ENCODE peak calls at places on chromosomes 2 and 18, in ten cellular contexts. X, Y, O, E, T, B, R, A, U and Z are unnamed samples.

GRCh38 chr2:181231151-181231550 is 226.0 kb upstream of the ITGA4 start:
- DNase-seq in U (no peak), O (no peak), A (no peak), T (peak), B (no peak), E (no peak), R (no peak), Y (no peak), X (no peak), Z (peak)

GRCh38 chr2:36964496-36965058 is 1.8 kb downstream of the STRN start:
- DNase-seq in Y (no peak), R (no peak), E (no peak), B (no peak), X (no peak), O (no peak), A (peak), U (no peak), T (no peak), Z (peak)

GRCh38 chr2:174180165-174180724 is 68.1 kb downstream of the OLA1 start:
- DNase-seq in X (no peak), O (no peak), T (peak), U (no peak), R (no peak), A (no peak), E (no peak), Y (no peak), B (peak), Z (peak)

GRCh38 chr18:7743256-7743655 is 176.1 kb downstream of the PTPRM start:
- DNase-seq in R (no peak), E (no peak), O (no peak), X (no peak), U (no peak), Y (no peak), B (no peak), A (no peak), T (no peak), Z (no peak)

GRCh38 chr2:134715932-134716643 is 2.7 kb downstream of the TMEM163 start:
- DNase-seq in E (no peak), R (no peak), X (no peak), Y (no peak), T (peak), U (no peak), O (no peak), A (no peak), B (no peak), Z (no peak)

GRCh38 chr2:8636691-8637636 is 44.9 kb upstream of the ID2 start:
- DNase-seq in R (no peak), O (no peak), Y (no peak), E (no peak), B (peak), A (peak), U (no peak), T (peak), X (no peak), Z (no peak)

GRCh38 chr2:133424876-133425275 is 143.4 kb downstream of the NCKAP5 start:
- DNase-seq in B (no peak), T (no peak), A (no peak), O (no peak), U (no peak), Y (no peak), E (no peak), X (no peak), R (no peak), Z (no peak)

GRCh38 chr2:28394997-28395333 is 2.3 kb downstream of the FOSL2 start:
- DNase-seq in A (no peak), R (no peak), O (no peak), X (no peak), T (no peak), Y (no peak), B (no peak), U (no peak), E (no peak), Z (no peak)

GRCh38 chr2:226227341-226227740 is 572.3 kb downstream of the IRS1 start:
- DNase-seq in O (no peak), T (no peak), A (peak), Y (no peak), B (no peak), U (no peak), X (no peak), R (no peak), E (no peak), Z (no peak)

GRCh38 chr18:24731981-24732380 is 271.5 kb downstream of the HRH4 start:
- DNase-seq in Y (no peak), E (no peak), U (no peak), T (peak), X (no peak), B (no peak), R (no peak), O (no peak), A (no peak), Z (peak)

GRCh38 chr2:19857806-19858205 is 44.0 kb downstream of the TTC32 start:
- DNase-seq in Y (no peak), E (no peak), T (no peak), B (no peak), O (no peak), U (no peak), A (no peak), X (no peak), R (no peak), Z (no peak)

GRCh38 chr2:102592601-102593000 is 26.8 kb upstream of the SLC9A2 start:
- DNase-seq in A (no peak), E (no peak), O (no peak), Y (no peak), U (no peak), R (no peak), B (no peak), X (peak), T (peak), Z (peak)

GRCh38 chr2:84022810-84023431 is 436.2 kb downstream of the SUCLG1 start:
- DNase-seq in X (peak), A (peak), Y (no peak), E (no peak), B (peak), T (peak), U (peak), R (peak), O (no peak), Z (peak)

GRCh38 chr2:98586466-98587140 is 21.7 kb downstream of the COA5 start:
- DNase-seq in X (no peak), T (peak), Y (peak), A (no peak), R (no peak), E (no peak), B (no peak), U (no peak), O (no peak), Z (no peak)

GRCh38 chr18:49976810-49977209 is 163.5 kb upstream of the ACAA2 start:
- DNase-seq in Y (no peak), X (no peak), O (no peak), A (peak), R (no peak), E (no peak), U (no peak), B (no peak), T (no peak), Z (no peak)

GRCh38 chr18:58538604-58539386 is 90.1 kb downstream of the ALPK2 start:
- DNase-seq in Y (no peak), R (no peak), T (peak), E (no peak), B (no peak), X (no peak), A (no peak), U (no peak), O (no peak), Z (no peak)

GRCh38 chr2:109472331-109473005 is 141.3 kb downstream of the SEPTIN10 start:
- DNase-seq in U (no peak), R (no peak), E (no peak), O (no peak), X (no peak), A (no peak), B (no peak), Y (no peak), T (no peak), Z (no peak)

GRCh38 chr2:52473526-52473925 is 1294.1 kb upstream of the CHAC2 start:
- DNase-seq in U (no peak), X (no peak), R (no peak), B (peak), E (no peak), O (no peak), A (no peak), Y (no peak), T (no peak), Z (no peak)

GRCh38 chr18:47929681-47930085 is 776 bp downstream of the SMAD2 start:
- DNase-seq in Y (no peak), U (peak), B (no peak), R (no peak), O (no peak), E (no peak), A (no peak), T (no peak), X (no peak), Z (peak)
- H3K4me3 ChIP-seq in Y (peak), U (peak), B (peak), R (peak), O (peak), E (peak), A (peak), T (peak), X (peak), Z (peak)

GRCh38 chr2:74179063-74179865 is 585 bp upstream of the MOB1A start:
- DNase-seq in B (no peak), U (peak), A (peak), R (no peak), E (no peak), T (no peak), X (no peak), O (no peak), Y (no peak), Z (no peak)
- TF ChIP-seq CTCF in B (peak), U (peak), A (peak), R (peak), E (peak), T (peak), X (peak), O (peak), Y (peak), Z (no peak)

GRCh38 chr2:232537499-232537898 is 2.0 kb upstream of the CHRNG start:
- DNase-seq in U (no peak), X (no peak), Y (peak), R (peak), B (no peak), O (no peak), A (no peak), E (no peak), T (no peak), Z (no peak)

GRCh38 chr2:232540441-232541041 is 1.0 kb downstream of the CHRNG start:
- DNase-seq in X (no peak), E (no peak), A (no peak), T (no peak), Y (peak), U (no peak), B (no peak), O (no peak), R (no peak), Z (no peak)

GRCh38 chr2:232541195-232541960 is 1.9 kb downstream of the CHRNG start:
- DNase-seq in T (no peak), A (no peak), Y (peak), O (no peak), B (no peak), X (no peak), R (no peak), E (no peak), U (no peak), Z (no peak)

GRCh38 chr2:232538671-232539070 is 821 bp upstream of the CHRNG start:
- DNase-seq in R (no peak), T (no peak), A (no peak), X (no peak), B (no peak), Y (peak), U (no peak), E (no peak), O (no peak), Z (no peak)

GRCh38 chr2:232539298-232540231 is at the start of gene CHRNG:
- DNase-seq in T (no peak), B (peak), E (no peak), A (no peak), Y (peak), R (no peak), U (no peak), O (no peak), X (no peak), Z (no peak)
- H3K4me3 ChIP-seq in T (no peak), B (no peak), E (no peak), A (no peak), Y (peak), R (no peak), U (no peak), O (no peak), X (no peak), Z (no peak)

DNA sequence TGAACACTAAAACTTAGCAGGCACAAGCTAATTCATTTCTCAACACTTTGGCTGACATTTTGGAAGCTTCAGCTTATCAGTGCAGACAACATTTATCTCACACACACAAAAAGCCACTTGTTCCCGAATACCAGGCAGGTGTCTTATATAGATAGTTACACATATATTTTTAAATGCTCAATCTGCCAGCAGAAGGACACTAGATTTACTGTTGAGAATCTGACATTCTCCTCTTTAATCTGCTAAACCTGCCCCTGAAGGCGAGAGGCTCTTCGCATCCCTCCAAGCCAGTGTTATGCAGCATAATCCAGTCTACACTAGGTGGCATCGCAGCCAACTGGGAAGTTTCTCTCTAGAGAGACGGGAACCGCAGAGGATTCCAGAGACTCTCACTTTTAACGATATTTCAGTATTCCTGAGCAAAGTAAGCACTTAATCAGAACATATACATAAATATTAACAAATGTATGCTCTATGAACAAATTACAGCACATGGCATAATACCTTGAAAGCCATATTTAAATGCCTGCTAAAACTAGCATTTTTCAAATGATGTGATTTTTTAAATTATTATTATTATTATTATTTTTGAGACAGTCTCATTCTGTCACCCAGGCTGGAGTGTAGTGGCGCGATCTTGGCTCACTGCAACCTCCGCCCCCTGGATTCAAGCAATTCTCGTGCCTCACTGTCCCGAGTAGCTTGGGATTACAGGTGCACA is 90.2 kb upstream of the SCG2 start:
- DNase-seq in E (no peak), A (peak), T (peak), R (peak), X (peak), O (no peak), U (no peak), B (peak), Y (no peak), Z (peak)
- TF ChIP-seq CTCF in E (peak), A (peak), T (peak), R (peak), X (no peak), O (no peak), U (peak), B (peak), Y (peak), Z (peak)

GRCh38 chr18:61891874-61892273 is 933 bp downstream of the RNF152 start:
- DNase-seq in A (no peak), E (no peak), X (no peak), U (no peak), T (no peak), Y (no peak), O (no peak), R (no peak), B (no peak), Z (no peak)
- H3K4me3 ChIP-seq in A (peak), E (peak), X (no peak), U (no peak), T (peak), Y (peak), O (no peak), R (no peak), B (peak), Z (no peak)